ENCODE peak calls at places on chromosomes 1 and 21, in nine cellular contexts. V is breast epithelium, M is stomach, Q is GM12878, D is HCT116, K is Panc1, G is sigmoid colon, W is SK-N-SH, N is K562. Z is an unnamed sample.

GRCh38 chr1:81230983-81231728 is 569.6 kb upstream of the ADGRL2 start:
- DNase-seq in V (no peak), M (no peak), Q (no peak), D (no peak), K (no peak), G (no peak), W (no peak), N (no peak), Z (no peak)

GRCh38 chr1:162498442-162498785 is 796 bp downstream of the UHMK1 start:
- DNase-seq in V (no peak), M (no peak), Q (no peak), D (no peak), K (no peak), G (no peak), W (no peak), N (no peak), Z (no peak)

GRCh38 chr1:65001238-65001792 is 35.0 kb upstream of the JAK1 start:
- DNase-seq in V (peak; percentile 44), M (peak; percentile 55), Q (no peak), D (no peak), K (no peak), G (peak; percentile 87), W (no peak), N (peak; percentile 65), Z (peak; percentile 72)

GRCh38 chr21:40158356-40158755 is 291.1 kb downstream of the PCP4 start:
- DNase-seq in V (no peak), M (no peak), Q (no peak), D (no peak), K (no peak), G (no peak), W (no peak), N (no peak), Z (no peak)

GRCh38 chr21:41783476-41784150 is 16.8 kb upstream of the RIPK4 start:
- DNase-seq in V (no peak), M (peak; percentile 85), Q (no peak), D (peak; percentile 79), K (no peak), G (no peak), W (no peak), N (no peak), Z (peak; percentile 85)

GRCh38 chr1:214292317-214292716 is 11.4 kb downstream of the SMYD2 start:
- DNase-seq in V (no peak), M (no peak), Q (no peak), D (no peak), K (no peak), G (no peak), W (no peak), N (no peak), Z (no peak)

GRCh38 chr1:170146861-170147260 is 1.1 kb downstream of the NTMT2 start:
- DNase-seq in V (no peak), M (no peak), Q (no peak), D (no peak), K (no peak), G (no peak), W (no peak), N (no peak), Z (no peak)

GRCh38 chr21:31732891-31733520 is 1.1 kb upstream of the SCAF4 start:
- DNase-seq in V (no peak), M (no peak), Q (no peak), D (no peak), K (no peak), G (peak; percentile 66), W (peak; percentile 52), N (no peak), Z (peak; percentile 20)

GRCh38 chr1:67833595-67833926 is 294 bp upstream of the GNG12 start:
- DNase-seq in V (no peak), M (no peak), Q (no peak), D (no peak), K (no peak), G (peak; percentile 75), W (no peak), N (no peak), Z (no peak)

GRCh38 chr1:114359791-114360190 is 151.2 kb downstream of the TRIM33 start:
- DNase-seq in V (no peak), M (no peak), Q (no peak), D (no peak), K (no peak), G (no peak), W (no peak), N (no peak), Z (no peak)

GRCh38 chr1:211559222-211560010 is 19.5 kb downstream of the SLC30A1 start:
- DNase-seq in V (no peak), M (no peak), Q (no peak), D (no peak), K (no peak), G (no peak), W (no peak), N (no peak), Z (no peak)

GRCh38 chr1:171794085-171794484 is 12.6 kb downstream of the METTL13 start:
- DNase-seq in V (no peak), M (no peak), Q (no peak), D (no peak), K (peak; percentile 59), G (no peak), W (no peak), N (no peak), Z (no peak)

GRCh38 chr1:37854406-37854805 is 5.0 kb downstream of the MTF1 start:
- DNase-seq in V (no peak), M (no peak), Q (no peak), D (no peak), K (no peak), G (no peak), W (no peak), N (no peak), Z (no peak)

GRCh38 chr1:226332947-226333346 is 24.0 kb upstream of the LIN9 start:
- DNase-seq in V (no peak), M (no peak), Q (no peak), D (no peak), K (no peak), G (no peak), W (peak; percentile 35), N (no peak), Z (no peak)

GRCh38 chr1:85450832-85451231 is 14.1 kb downstream of the DDAH1 start:
- DNase-seq in V (no peak), M (no peak), Q (no peak), D (peak; percentile 22), K (no peak), G (no peak), W (no peak), N (no peak), Z (no peak)
- H3K27ac ChIP-seq in V (no peak overlapping the region), M (no peak overlapping the region), Q (no peak overlapping the region), D (peak overlapping the region; percentile 1), K (no peak overlapping the region), G (no peak overlapping the region), W (peak overlapping the region; percentile 35), N (no peak overlapping the region), Z (no peak overlapping the region)

GRCh38 chr1:161379071-161379470 is 11.4 kb upstream of the CFAP126 start:
- DNase-seq in V (no peak), M (no peak), Q (no peak), D (no peak), K (no peak), G (no peak), W (no peak), N (no peak), Z (no peak)

GRCh38 chr1:161378014-161378413 is 10.3 kb upstream of the CFAP126 start:
- DNase-seq in V (no peak), M (no peak), Q (no peak), D (no peak), K (no peak), G (no peak), W (no peak), N (no peak), Z (no peak)

GRCh38 chr1:161381707-161382106 is 14.0 kb upstream of the CFAP126 start:
- DNase-seq in V (no peak), M (no peak), Q (no peak), D (no peak), K (no peak), G (no peak), W (no peak), N (no peak), Z (no peak)

GRCh38 chr1:161382214-161383019 is 14.7 kb upstream of the CFAP126 start:
- DNase-seq in V (no peak), M (no peak), Q (no peak), D (peak; percentile 45), K (peak; percentile 68), G (no peak), W (peak; percentile 60), N (peak; percentile 28), Z (no peak)
- TF ChIP-seq POLR2AphosphoS5 in V (no peak), M (no peak), Q (no peak), D (no peak), K (no peak), G (peak; percentile 86), W (no peak), N (no peak), Z (peak; percentile 72)

DNA sequence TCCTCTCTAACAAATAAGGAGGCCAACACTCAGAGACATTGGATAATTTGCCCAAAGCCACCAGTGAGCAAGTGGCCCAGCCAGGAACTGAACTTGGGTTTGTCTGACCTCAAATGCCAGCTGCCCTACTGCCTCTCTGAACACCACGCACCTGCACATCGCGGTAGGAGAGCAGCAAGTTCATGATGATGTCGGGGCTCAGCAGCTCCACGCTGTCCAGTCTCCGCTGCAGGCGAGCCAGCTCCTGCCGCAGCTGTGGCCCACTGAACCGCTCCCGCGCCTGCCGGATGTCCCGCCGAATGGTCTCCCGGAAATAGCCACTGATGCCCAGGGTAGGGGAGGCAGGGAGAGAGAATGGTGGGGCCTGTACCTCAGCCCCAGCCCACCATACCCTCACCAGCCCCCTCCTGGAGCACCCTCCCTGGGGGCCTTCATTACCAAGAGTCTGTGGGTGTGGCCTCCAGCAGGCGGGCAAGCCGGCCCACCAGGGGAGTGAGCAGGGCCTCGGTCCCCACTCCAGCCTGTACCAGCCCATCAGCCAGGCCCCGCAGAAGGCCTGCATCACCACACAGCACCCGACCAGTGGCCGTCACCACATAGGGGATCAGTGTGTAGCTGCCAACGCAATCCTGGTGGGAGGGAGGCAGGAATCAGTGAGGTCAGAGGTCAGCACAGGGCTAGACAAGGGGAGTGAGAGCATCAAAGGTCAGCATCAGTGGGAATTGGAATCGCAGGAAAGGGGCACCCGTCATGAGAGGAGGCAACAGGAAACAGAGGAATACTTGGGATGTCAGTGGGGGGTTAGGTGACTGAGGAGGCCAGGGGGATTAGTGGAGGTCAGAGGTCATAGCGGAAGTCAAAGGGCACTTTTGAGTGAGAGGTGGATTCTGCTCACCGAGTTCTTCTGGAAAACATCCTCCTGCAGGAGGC is 2.7 kb downstream of the MAP3K6 start:
- DNase-seq in V (no peak), M (no peak), Q (no peak), D (no peak), K (no peak), G (no peak), W (no peak), N (no peak), Z (no peak)
- H3K27ac ChIP-seq in V (peak overlapping the region; percentile 98), M (peak overlapping the region; percentile 98), Q (no peak overlapping the region), D (peak overlapping the region; percentile 100), K (no peak overlapping the region), G (peak overlapping the region; percentile 100), W (no peak overlapping the region), N (no peak overlapping the region), Z (no peak overlapping the region)

DNA sequence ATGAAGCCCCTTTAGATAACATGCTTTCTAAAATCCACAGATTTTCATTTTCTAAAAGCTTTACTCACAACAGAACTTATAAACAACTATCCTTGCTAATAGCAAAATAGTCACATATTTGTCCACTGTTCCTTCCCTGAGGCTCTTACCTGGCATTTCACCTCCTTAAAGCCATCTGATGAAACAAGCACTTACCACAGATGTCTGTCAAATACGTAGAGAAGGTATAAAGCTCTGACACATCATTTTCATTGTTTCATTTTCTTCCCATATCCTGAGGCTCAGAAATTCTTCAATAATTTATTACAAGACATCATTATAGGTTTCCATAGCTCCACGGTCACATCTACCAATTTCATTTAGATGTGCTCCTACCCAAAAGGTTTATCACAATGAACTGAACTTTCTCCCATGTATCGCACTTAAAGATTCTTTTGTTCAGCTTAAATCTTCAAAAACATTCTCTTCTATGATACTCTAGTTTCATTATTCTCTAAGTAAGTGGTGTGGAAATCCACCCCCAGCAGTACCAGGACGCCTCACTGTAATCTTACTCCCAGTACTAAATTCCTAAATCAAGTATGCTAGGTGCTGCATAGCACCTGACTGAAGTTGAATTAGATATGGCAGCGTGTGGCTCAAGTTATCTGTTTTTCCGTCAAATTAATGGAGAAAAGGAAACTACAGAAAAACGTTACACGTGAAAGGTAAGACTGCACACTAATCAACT is 569.6 kb downstream of the SMYD3 start:
- DNase-seq in V (no peak), M (no peak), Q (no peak), D (no peak), K (no peak), G (no peak), W (no peak), N (no peak), Z (no peak)
- TF ChIP-seq POLR2AphosphoS5 in V (no peak), M (no peak), Q (no peak), D (no peak), K (no peak), G (no peak), W (no peak), N (no peak), Z (no peak)

Z was measured in transverse colon.